ENCODE peak calls at places on chromosomes 13 and 19, in nine cellular contexts. One of them, this sample, is unnamed.
A peak's percentile ranks its signal among the peaks of the same experiment; 100 is the strongest.

GRCh38 chr13:23801141-23801540 is 88.1 kb downstream of the MIPEP start:
- DNase-seq in BE2C: no peak
- DNase-seq in psoas muscle: no peak
- DNase-seq in HCT116: no peak
- DNase-seq in IMR-90: no peak
- DNase-seq in breast epithelium: no peak
- DNase-seq in suprapubic skin: no peak
- DNase-seq in PC-9: no peak
- DNase-seq in cardiac muscle cell: no peak
- DNase-seq in this sample: no peak

GRCh38 chr13:99805361-99805760 is 166.2 kb downstream of the ZIC5 start:
- DNase-seq in BE2C: no peak
- DNase-seq in psoas muscle: no peak
- DNase-seq in HCT116: no peak
- DNase-seq in IMR-90: no peak
- DNase-seq in breast epithelium: no peak
- DNase-seq in suprapubic skin: no peak
- DNase-seq in PC-9: no peak
- DNase-seq in cardiac muscle cell: no peak
- DNase-seq in this sample: no peak

GRCh38 chr13:41505209-41505835 is 48.0 kb downstream of the RGCC start:
- DNase-seq in BE2C: no peak
- DNase-seq in psoas muscle: no peak
- DNase-seq in HCT116: no peak
- DNase-seq in IMR-90: peak; percentile 96
- DNase-seq in breast epithelium: no peak
- DNase-seq in suprapubic skin: no peak
- DNase-seq in PC-9: no peak
- DNase-seq in cardiac muscle cell: no peak
- DNase-seq in this sample: no peak

GRCh38 chr13:36526897-36527296 is 94.6 kb downstream of the CCNA1 start:
- DNase-seq in BE2C: no peak
- DNase-seq in psoas muscle: no peak
- DNase-seq in HCT116: no peak
- DNase-seq in IMR-90: no peak
- DNase-seq in breast epithelium: peak; percentile 50
- DNase-seq in suprapubic skin: no peak
- DNase-seq in PC-9: no peak
- DNase-seq in cardiac muscle cell: no peak
- DNase-seq in this sample: no peak

GRCh38 chr19:14410054-14410774 is 8.9 kb downstream of the DDX39A start:
- DNase-seq in BE2C: no peak
- DNase-seq in psoas muscle: no peak
- DNase-seq in HCT116: no peak
- DNase-seq in IMR-90: no peak
- DNase-seq in breast epithelium: no peak
- DNase-seq in suprapubic skin: no peak
- DNase-seq in PC-9: no peak
- DNase-seq in cardiac muscle cell: no peak
- DNase-seq in this sample: no peak

GRCh38 chr13:89695343-89696257 is 1651.9 kb upstream of the MIR17HG start:
- DNase-seq in BE2C: peak; percentile 64
- DNase-seq in psoas muscle: no peak
- DNase-seq in HCT116: peak; percentile 22
- DNase-seq in IMR-90: peak; percentile 8
- DNase-seq in breast epithelium: no peak
- DNase-seq in suprapubic skin: no peak
- DNase-seq in PC-9: peak; percentile 9
- DNase-seq in cardiac muscle cell: peak; percentile 68
- DNase-seq in this sample: peak; percentile 67

GRCh38 chr19:45569619-45570421 is 14.8 kb downstream of the OPA3 start:
- DNase-seq in BE2C: peak; percentile 69
- DNase-seq in psoas muscle: peak; percentile 63
- DNase-seq in HCT116: peak; percentile 24
- DNase-seq in IMR-90: no peak
- DNase-seq in breast epithelium: no peak
- DNase-seq in suprapubic skin: no peak
- DNase-seq in PC-9: peak; percentile 67
- DNase-seq in cardiac muscle cell: peak; percentile 72
- DNase-seq in this sample: peak; percentile 72

GRCh38 chr19:34096020-34096915 is 76.0 kb upstream of the LSM14A start:
- DNase-seq in BE2C: no peak
- DNase-seq in psoas muscle: no peak
- DNase-seq in HCT116: peak; percentile 66
- DNase-seq in IMR-90: peak; percentile 50
- DNase-seq in breast epithelium: no peak
- DNase-seq in suprapubic skin: no peak
- DNase-seq in PC-9: no peak
- DNase-seq in cardiac muscle cell: peak; percentile 69
- DNase-seq in this sample: no peak

GRCh38 chr13:19888799-19889198 is 25.4 kb upstream of the ZMYM5 start:
- DNase-seq in BE2C: no peak
- DNase-seq in psoas muscle: no peak
- DNase-seq in HCT116: no peak
- DNase-seq in IMR-90: peak; percentile 38
- DNase-seq in breast epithelium: no peak
- DNase-seq in suprapubic skin: no peak
- DNase-seq in PC-9: no peak
- DNase-seq in cardiac muscle cell: no peak
- DNase-seq in this sample: no peak

GRCh38 chr13:109746364-109746763 is 40.0 kb downstream of the IRS2 start:
- DNase-seq in BE2C: no peak
- DNase-seq in psoas muscle: no peak
- DNase-seq in HCT116: no peak
- DNase-seq in IMR-90: no peak
- DNase-seq in breast epithelium: no peak
- DNase-seq in suprapubic skin: no peak
- DNase-seq in PC-9: no peak
- DNase-seq in cardiac muscle cell: no peak
- DNase-seq in this sample: no peak

GRCh38 chr13:32284927-32285632 is 30.1 kb downstream of the ZAR1L start:
- DNase-seq in BE2C: no peak
- DNase-seq in psoas muscle: no peak
- DNase-seq in HCT116: peak; percentile 7
- DNase-seq in IMR-90: peak; percentile 82
- DNase-seq in breast epithelium: peak; percentile 77
- DNase-seq in suprapubic skin: no peak
- DNase-seq in PC-9: peak; percentile 10
- DNase-seq in cardiac muscle cell: peak; percentile 73
- DNase-seq in this sample: no peak

GRCh38 chr19:2477732-2478191 is 1.8 kb downstream of the GADD45B start:
- DNase-seq in BE2C: no peak
- DNase-seq in psoas muscle: no peak
- DNase-seq in HCT116: no peak
- DNase-seq in IMR-90: peak; percentile 49
- DNase-seq in breast epithelium: no peak
- DNase-seq in suprapubic skin: no peak
- DNase-seq in PC-9: peak; percentile 34
- DNase-seq in cardiac muscle cell: peak; percentile 29
- DNase-seq in this sample: no peak

GRCh38 chr13:114149774-114150740 is 17.6 kb upstream of the RASA3 start:
- DNase-seq in BE2C: no peak
- DNase-seq in psoas muscle: no peak
- DNase-seq in HCT116: no peak
- DNase-seq in IMR-90: no peak
- DNase-seq in breast epithelium: no peak
- DNase-seq in suprapubic skin: no peak
- DNase-seq in PC-9: no peak
- DNase-seq in cardiac muscle cell: no peak
- DNase-seq in this sample: no peak

GRCh38 chr19:31118926-31119325 is 230.3 kb downstream of the TSHZ3 start:
- DNase-seq in BE2C: no peak
- DNase-seq in psoas muscle: no peak
- DNase-seq in HCT116: no peak
- DNase-seq in IMR-90: no peak
- DNase-seq in breast epithelium: no peak
- DNase-seq in suprapubic skin: no peak
- DNase-seq in PC-9: no peak
- DNase-seq in cardiac muscle cell: peak; percentile 64
- DNase-seq in this sample: no peak

GRCh38 chr19:36750066-36750691 is 22.4 kb downstream of the ZNF850 start:
- DNase-seq in BE2C: no peak
- DNase-seq in psoas muscle: no peak
- DNase-seq in HCT116: no peak
- DNase-seq in IMR-90: no peak
- DNase-seq in breast epithelium: no peak
- DNase-seq in suprapubic skin: no peak
- DNase-seq in PC-9: no peak
- DNase-seq in cardiac muscle cell: no peak
- DNase-seq in this sample: no peak

GRCh38 chr13:67204731-67205130 is 25.4 kb downstream of the PCDH9 start:
- DNase-seq in BE2C: no peak
- DNase-seq in psoas muscle: no peak
- DNase-seq in HCT116: no peak
- DNase-seq in IMR-90: no peak
- DNase-seq in breast epithelium: no peak
- DNase-seq in suprapubic skin: no peak
- DNase-seq in PC-9: no peak
- DNase-seq in cardiac muscle cell: no peak
- DNase-seq in this sample: no peak

GRCh38 chr19:1035998-1036621 is 3.8 kb upstream of the ABCA7 start:
- DNase-seq in BE2C: peak; percentile 17
- DNase-seq in psoas muscle: no peak
- DNase-seq in HCT116: no peak
- DNase-seq in IMR-90: no peak
- DNase-seq in breast epithelium: no peak
- DNase-seq in suprapubic skin: no peak
- DNase-seq in PC-9: no peak
- DNase-seq in cardiac muscle cell: no peak
- DNase-seq in this sample: no peak

DNA sequence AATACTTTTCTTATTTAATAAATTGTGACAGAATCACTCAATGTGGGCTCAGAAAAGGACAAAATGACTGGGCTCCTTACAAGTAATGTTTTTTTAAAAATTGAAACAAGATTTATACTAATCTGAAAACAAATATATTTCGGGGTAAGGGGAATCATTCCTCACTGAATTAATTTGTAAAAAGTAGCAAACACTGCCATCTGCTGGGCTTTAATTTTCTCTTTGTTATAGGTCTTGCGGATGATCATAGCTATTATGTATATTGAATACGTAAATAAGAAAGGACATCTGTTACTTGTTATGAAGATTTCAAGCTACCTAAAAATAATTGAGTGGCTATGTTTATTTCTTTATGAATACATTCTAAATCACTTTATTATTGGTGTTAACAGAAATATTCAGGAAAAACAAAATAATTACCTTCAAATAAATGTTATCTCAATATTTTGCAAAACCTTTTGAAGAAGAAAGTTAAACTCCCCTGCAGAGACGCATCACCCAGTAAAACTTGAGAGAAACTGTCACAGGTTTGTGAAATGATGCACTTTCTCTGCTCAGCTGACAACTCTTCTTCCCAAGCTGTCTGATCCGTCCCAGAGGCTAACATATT is 17.8 kb upstream of the ENOX1 start:
- DNase-seq in BE2C: peak; percentile 49
- DNase-seq in psoas muscle: no peak
- DNase-seq in HCT116: peak; percentile 55
- DNase-seq in IMR-90: peak; percentile 78
- DNase-seq in breast epithelium: no peak
- DNase-seq in suprapubic skin: no peak
- DNase-seq in PC-9: peak; percentile 12
- DNase-seq in cardiac muscle cell: peak; percentile 76
- DNase-seq in this sample: peak; percentile 42
- TF ChIP-seq CTCF in BE2C: peak; percentile 45
- TF ChIP-seq CTCF in psoas muscle: peak; percentile 69
- TF ChIP-seq CTCF in HCT116: peak; percentile 62
- TF ChIP-seq CTCF in IMR-90: peak; percentile 64
- TF ChIP-seq CTCF in breast epithelium: no peak
- TF ChIP-seq CTCF in suprapubic skin: peak; percentile 25
- TF ChIP-seq CTCF in PC-9: peak; percentile 72
- TF ChIP-seq CTCF in cardiac muscle cell: peak; percentile 36
- TF ChIP-seq CTCF in this sample: peak; percentile 81

GRCh38 chr13:31234729-31235128 is 35.0 kb downstream of the B3GLCT start:
- DNase-seq in BE2C: peak; percentile 17
- DNase-seq in psoas muscle: no peak
- DNase-seq in HCT116: no peak
- DNase-seq in IMR-90: no peak
- DNase-seq in breast epithelium: no peak
- DNase-seq in suprapubic skin: no peak
- DNase-seq in PC-9: no peak
- DNase-seq in cardiac muscle cell: no peak
- DNase-seq in this sample: no peak
- TF ChIP-seq CTCF in BE2C: peak; percentile 45
- TF ChIP-seq CTCF in psoas muscle: no peak
- TF ChIP-seq CTCF in HCT116: peak; percentile 32
- TF ChIP-seq CTCF in IMR-90: peak; percentile 29
- TF ChIP-seq CTCF in breast epithelium: no peak
- TF ChIP-seq CTCF in suprapubic skin: peak; percentile 9
- TF ChIP-seq CTCF in PC-9: peak; percentile 44
- TF ChIP-seq CTCF in cardiac muscle cell: peak; percentile 41
- TF ChIP-seq CTCF in this sample: peak; percentile 36

GRCh38 chr19:50632151-50632835 is 7.4 kb downstream of the SYT3 start:
- DNase-seq in BE2C: no peak
- DNase-seq in psoas muscle: no peak
- DNase-seq in HCT116: no peak
- DNase-seq in IMR-90: no peak
- DNase-seq in breast epithelium: no peak
- DNase-seq in suprapubic skin: no peak
- DNase-seq in PC-9: no peak
- DNase-seq in cardiac muscle cell: no peak
- DNase-seq in this sample: no peak
- TF ChIP-seq CTCF in BE2C: peak; percentile 17
- TF ChIP-seq CTCF in psoas muscle: no peak
- TF ChIP-seq CTCF in HCT116: peak; percentile 26
- TF ChIP-seq CTCF in IMR-90: no peak
- TF ChIP-seq CTCF in breast epithelium: no peak
- TF ChIP-seq CTCF in suprapubic skin: no peak
- TF ChIP-seq CTCF in PC-9: peak; percentile 25
- TF ChIP-seq CTCF in cardiac muscle cell: no peak
- TF ChIP-seq CTCF in this sample: no peak

GRCh38 chr13:112444416-112445399 is 68.6 kb downstream of the SPACA7 start:
- DNase-seq in BE2C: no peak
- DNase-seq in psoas muscle: no peak
- DNase-seq in HCT116: no peak
- DNase-seq in IMR-90: no peak
- DNase-seq in breast epithelium: peak; percentile 9
- DNase-seq in suprapubic skin: peak; percentile 72
- DNase-seq in PC-9: no peak
- DNase-seq in cardiac muscle cell: no peak
- DNase-seq in this sample: no peak

GRCh38 chr13:112444001-112444311 is 67.8 kb downstream of the SPACA7 start:
- DNase-seq in BE2C: peak; percentile 78
- DNase-seq in psoas muscle: peak; percentile 43
- DNase-seq in HCT116: peak; percentile 34
- DNase-seq in IMR-90: peak; percentile 42
- DNase-seq in breast epithelium: peak; percentile 17
- DNase-seq in suprapubic skin: peak; percentile 74
- DNase-seq in PC-9: peak; percentile 70
- DNase-seq in cardiac muscle cell: peak; percentile 79
- DNase-seq in this sample: peak; percentile 94

GRCh38 chr13:112441779-112442310 is 65.7 kb downstream of the SPACA7 start:
- DNase-seq in BE2C: no peak
- DNase-seq in psoas muscle: no peak
- DNase-seq in HCT116: no peak
- DNase-seq in IMR-90: no peak
- DNase-seq in breast epithelium: no peak
- DNase-seq in suprapubic skin: peak; percentile 70
- DNase-seq in PC-9: no peak
- DNase-seq in cardiac muscle cell: no peak
- DNase-seq in this sample: no peak

GRCh38 chr13:112442483-112443090 is 66.4 kb downstream of the SPACA7 start:
- DNase-seq in BE2C: no peak
- DNase-seq in psoas muscle: no peak
- DNase-seq in HCT116: no peak
- DNase-seq in IMR-90: peak; percentile 5
- DNase-seq in breast epithelium: no peak
- DNase-seq in suprapubic skin: peak; percentile 56
- DNase-seq in PC-9: no peak
- DNase-seq in cardiac muscle cell: no peak
- DNase-seq in this sample: no peak

GRCh38 chr13:112443191-112444000 is 67.2 kb downstream of the SPACA7 start:
- DNase-seq in BE2C: no peak
- DNase-seq in psoas muscle: no peak
- DNase-seq in HCT116: no peak
- DNase-seq in IMR-90: no peak
- DNase-seq in breast epithelium: no peak
- DNase-seq in suprapubic skin: peak; percentile 75
- DNase-seq in PC-9: no peak
- DNase-seq in cardiac muscle cell: peak; percentile 41
- DNase-seq in this sample: peak; percentile 68
- TF ChIP-seq CTCF in BE2C: peak; percentile 47
- TF ChIP-seq CTCF in psoas muscle: no peak
- TF ChIP-seq CTCF in HCT116: no peak
- TF ChIP-seq CTCF in IMR-90: peak; percentile 35
- TF ChIP-seq CTCF in breast epithelium: no peak
- TF ChIP-seq CTCF in suprapubic skin: no peak
- TF ChIP-seq CTCF in PC-9: no peak
- TF ChIP-seq CTCF in cardiac muscle cell: peak; percentile 34
- TF ChIP-seq CTCF in this sample: no peak